ENCODE peak calls at places on chromosomes 12 and 14, in four cellular contexts. Z, A, X and C are unnamed samples.
A peak's percentile ranks its signal among the peaks of the same experiment; 100 is the strongest.

GRCh38 chr14:76868453-76869170 is 42.4 kb downstream of the LRRC74A start:
- DNase-seq in X (no peak), Z (no peak), A (no peak), C (no peak)

GRCh38 chr12:121748571-121749265 is 36.2 kb downstream of the TMEM120B start:
- DNase-seq in X (no peak), A (no peak), Z (peak; percentile 86), C (no peak)

GRCh38 chr12:23005387-23005786 is 380.4 kb downstream of the ETNK1 start:
- DNase-seq in A (no peak), Z (no peak), X (no peak), C (no peak)

GRCh38 chr12:120669055-120669828 is 17.7 kb upstream of the MLEC start:
- DNase-seq in X (peak; percentile 50), Z (no peak), A (peak; percentile 52), C (no peak)

GRCh38 chr12:53287741-53288216 is 7.6 kb upstream of the PFDN5 start:
- DNase-seq in Z (peak; percentile 68), X (peak; percentile 72), A (peak; percentile 80), C (peak; percentile 80)

GRCh38 chr14:56127156-56127555 is 8.9 kb downstream of the PELI2 start:
- DNase-seq in Z (no peak), A (no peak), X (no peak), C (no peak)

GRCh38 chr14:33551963-33552362 is 398.9 kb downstream of the EGLN3 start:
- DNase-seq in Z (no peak), A (no peak), X (no peak), C (no peak)

GRCh38 chr12:65668981-65669695 is 155.1 kb upstream of the HMGA2 start:
- DNase-seq in A (no peak), X (no peak), Z (peak; percentile 63), C (no peak)

GRCh38 chr14:95210699-95211098 is 53.4 kb upstream of the DICER1 start:
- DNase-seq in A (no peak), X (no peak), Z (no peak), C (no peak)

GRCh38 chr14:35341454-35342159 is 49.4 kb downstream of the PSMA6 start:
- DNase-seq in A (peak; percentile 60), Z (peak; percentile 87), X (no peak), C (peak; percentile 63)

GRCh38 chr14:100287202-100287997 is 18.8 kb downstream of the SLC25A29 start:
- DNase-seq in X (no peak), Z (no peak), A (no peak), C (no peak)

GRCh38 chr12:42584539-42585174 is 4.9 kb downstream of the PRICKLE1 start:
- DNase-seq in A (no peak), X (no peak), Z (no peak), C (no peak)

GRCh38 chr14:100709252-100709955 is 17.3 kb upstream of the DLK1 start:
- DNase-seq in A (no peak), Z (no peak), X (peak; percentile 66), C (peak; percentile 15)

GRCh38 chr12:91603060-91603459 is 420.4 kb upstream of the DCN start:
- DNase-seq in Z (peak; percentile 50), X (no peak), A (no peak), C (no peak)

GRCh38 chr14:61547186-61548121 is 147.9 kb upstream of the HIF1A start:
- DNase-seq in Z (peak; percentile 93), X (no peak), A (no peak), C (no peak)

GRCh38 chr14:63486729-63487128 is 56.4 kb downstream of the PPP2R5E start:
- DNase-seq in Z (no peak), X (no peak), A (no peak), C (no peak)

GRCh38 chr12:42759622-42760273 is 170.2 kb upstream of the PRICKLE1 start:
- DNase-seq in X (no peak), A (no peak), Z (peak; percentile 80), C (no peak)

GRCh38 chr14:50726372-50727107 is 58.4 kb upstream of the SAV1 start:
- DNase-seq in Z (peak; percentile 83), X (peak; percentile 29), A (no peak), C (peak; percentile 43)

GRCh38 chr12:67789266-67789665 is 140.7 kb downstream of the DYRK2 start:
- DNase-seq in X (no peak), Z (no peak), A (no peak), C (no peak)

GRCh38 chr12:102436867-102437266 is 43.5 kb downstream of the IGF1 start:
- DNase-seq in Z (no peak), X (no peak), A (no peak), C (no peak)

GRCh38 chr12:16189849-16190248 is 87.6 kb downstream of the SLC15A5 start:
- DNase-seq in Z (peak; percentile 60), X (no peak), A (no peak), C (no peak)

GRCh38 chr14:25833341-25834121 is 764.3 kb downstream of the NOVA1 start:
- DNase-seq in X (no peak), A (no peak), Z (peak; percentile 54), C (peak; percentile 9)

GRCh38 chr12:95277139-95277538 is 59.5 kb downstream of the VEZT start:
- DNase-seq in A (no peak), Z (peak; percentile 84), X (no peak), C (no peak)

GRCh38 chr12:127381043-127381668 is 885.8 kb upstream of the TMEM132C start:
- DNase-seq in Z (peak; percentile 38), A (no peak), X (peak; percentile 75), C (peak; percentile 38)

GRCh38 chr12:124363376-124363965 is 68.6 kb downstream of the RFLNA start:
- DNase-seq in A (no peak), Z (no peak), X (no peak), C (no peak)

GRCh38 chr12:6426882-6427671 is 17.7 kb upstream of the CD27 start:
- DNase-seq in X (peak; percentile 74), Z (no peak), A (peak; percentile 86), C (peak; percentile 99)

DNA sequence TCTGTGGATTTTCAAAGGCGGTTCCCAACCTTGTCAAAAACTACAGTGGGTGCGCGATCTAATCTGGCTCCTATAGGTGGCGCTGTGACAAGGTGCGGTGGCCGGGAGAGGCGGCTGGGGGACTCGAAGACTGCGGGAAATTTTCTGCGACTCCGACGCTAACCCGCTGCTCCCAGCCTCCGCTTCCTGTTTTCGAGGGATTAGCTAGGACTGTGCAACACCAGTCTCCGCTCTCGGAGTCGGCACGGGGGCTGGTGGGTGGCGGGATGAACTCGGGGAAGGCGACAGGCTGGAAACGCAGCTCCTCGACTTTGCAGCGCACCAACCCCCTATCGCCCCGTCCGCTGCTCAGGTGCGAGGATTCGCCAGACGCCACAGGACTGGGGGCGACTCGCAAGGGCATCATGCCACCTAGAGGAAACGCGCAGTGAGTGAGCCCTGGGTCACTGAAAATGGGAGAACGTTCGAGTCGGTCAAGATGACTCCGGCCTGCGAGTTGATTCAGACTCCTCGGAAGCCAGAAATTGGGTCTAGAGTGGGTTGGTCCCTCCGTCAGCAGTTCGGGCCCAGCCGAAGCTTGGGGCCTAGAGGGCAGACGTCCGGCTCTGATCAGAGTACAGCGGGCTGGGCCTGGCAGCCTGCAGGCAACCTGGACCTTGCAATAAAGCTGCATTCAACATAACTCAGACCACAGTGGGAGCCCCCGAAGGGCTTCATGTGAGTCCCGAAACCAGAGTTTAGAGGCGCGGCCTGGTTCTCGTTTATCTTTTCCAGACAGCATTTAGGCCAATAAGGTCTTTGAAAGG is 5.5 kb upstream of the PAX9 start:
- DNase-seq in Z (no peak), A (no peak), X (no peak), C (peak; percentile 55)
- TF ChIP-seq CTCF in Z (peak; percentile 41), A (no peak), X (no peak), C (peak; percentile 53)

DNA sequence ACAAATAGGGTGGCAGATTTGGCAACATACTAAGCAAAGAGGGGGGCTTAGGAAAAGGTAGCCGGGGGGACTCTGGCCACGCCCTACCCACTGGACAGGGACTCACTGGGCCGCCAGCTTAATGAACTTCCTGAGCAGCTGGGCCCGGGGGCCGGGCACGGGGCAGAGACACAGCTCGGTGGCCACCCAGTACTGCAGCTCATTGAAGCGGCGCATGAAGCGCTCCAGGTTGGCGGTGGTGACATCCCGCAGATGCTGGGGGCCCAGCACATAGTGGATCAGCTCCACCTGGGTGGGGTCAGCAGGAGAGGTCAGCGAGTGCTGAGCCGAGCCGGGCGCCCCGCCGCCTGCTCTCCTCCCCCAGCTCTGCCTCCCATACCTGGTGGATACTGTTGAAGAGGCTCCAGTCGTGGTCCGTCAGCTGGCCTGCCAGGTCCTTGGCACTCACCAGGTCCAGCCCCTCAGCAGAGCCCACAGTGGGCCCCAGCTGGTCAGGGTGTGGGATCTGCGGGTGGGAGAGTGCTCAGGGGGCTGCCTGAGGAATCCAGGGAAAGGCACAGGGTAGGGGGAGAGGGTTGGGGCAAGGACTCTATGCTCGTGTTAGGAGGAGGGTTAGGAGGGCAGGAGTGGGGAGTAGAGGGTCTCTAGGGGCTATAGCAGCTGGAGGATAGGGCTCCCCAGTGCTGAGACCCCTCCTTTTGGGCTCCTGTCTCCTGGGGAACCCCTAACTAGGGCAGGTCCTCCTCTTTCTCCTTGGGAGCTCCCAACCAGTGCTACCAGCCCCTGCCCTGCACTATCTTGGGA is 15.4 kb upstream of the ENDOU start:
- DNase-seq in A (peak; percentile 77), Z (no peak), X (peak; percentile 29), C (no peak)
- TF ChIP-seq CTCF in A (peak; percentile 14), Z (no peak), X (no peak), C (no peak)

DNA sequence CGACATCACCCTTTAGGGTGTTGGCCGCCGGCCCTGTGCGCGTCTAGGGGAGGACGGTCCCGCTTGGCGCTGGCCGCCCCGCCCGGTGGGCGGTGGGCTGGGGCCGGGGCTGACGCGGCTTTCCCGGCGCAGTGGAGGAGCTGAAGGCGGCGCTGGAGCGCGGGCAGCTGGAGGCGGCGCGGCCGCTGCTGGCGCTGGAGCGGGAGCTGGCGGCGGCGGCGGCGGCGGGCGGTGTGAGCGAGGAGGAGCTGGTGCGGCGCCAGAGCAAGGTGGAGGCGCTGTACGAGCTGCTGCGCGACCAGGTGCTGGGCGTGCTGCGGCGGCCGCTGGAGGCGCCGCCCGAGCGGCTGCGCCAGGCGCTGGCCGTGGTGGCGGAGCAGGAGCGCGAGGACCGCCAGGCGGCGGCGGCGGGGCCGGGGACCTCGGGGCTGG is 3.6 kb downstream of the TNFAIP2 start:
- DNase-seq in A (no peak), X (no peak), Z (no peak), C (no peak)
- TF ChIP-seq CTCF in A (peak; percentile 74), X (no peak), Z (no peak), C (no peak)

GRCh38 chr12:21444193-21445146 is 7.0 kb downstream of the PYROXD1 start:
- DNase-seq in Z (no peak), A (no peak), X (no peak), C (no peak)

GRCh38 chr12:21433525-21433924 is 3.9 kb upstream of the PYROXD1 start:
- DNase-seq in A (no peak), Z (no peak), X (no peak), C (no peak)

GRCh38 chr12:21434704-21435103 is 2.8 kb upstream of the PYROXD1 start:
- DNase-seq in X (no peak), Z (peak; percentile 33), A (no peak), C (no peak)

GRCh38 chr12:21439347-21439746 is 1.9 kb downstream of the PYROXD1 start:
- DNase-seq in Z (no peak), X (no peak), A (no peak), C (no peak)

DNA sequence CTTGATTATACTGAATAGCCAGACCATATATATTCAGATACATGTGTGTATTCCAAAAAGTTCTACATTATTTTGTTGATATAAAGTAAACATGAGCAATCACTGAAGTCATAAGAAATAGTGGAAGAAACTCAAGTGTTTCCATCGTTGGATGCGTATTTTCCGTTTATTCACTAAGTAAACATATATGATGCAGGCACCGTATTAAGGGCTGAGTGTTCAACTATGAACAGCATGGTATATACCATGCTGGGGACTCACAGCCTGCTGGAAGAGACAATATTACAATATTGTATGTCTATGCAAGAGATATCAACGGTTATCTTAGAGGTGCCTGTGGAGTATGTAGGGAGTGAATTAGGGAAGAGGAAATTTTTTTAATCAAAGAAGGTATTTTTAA is 1.2 kb downstream of the PYROXD1 start:
- DNase-seq in Z (peak; percentile 43), X (no peak), A (no peak), C (no peak)
- TF ChIP-seq CTCF in Z (no peak), X (no peak), A (no peak), C (no peak)